ENCODE peak calls at places on chromosomes 4 and X, in ten cellular contexts. K is activated naive CD4-positive, alpha-beta T cell treated with anti-CD3 and anti-CD28 coated beads, Interleukin-2, amount 10 ng/mL, durations not matched to agents 7 days and 5 days; H is progenitor cell of endocrine pancreas; O is neuronal stem cell; Y is lower leg skin; B is cardiac fibroblast; X is amniotic stem cell; W is osteoblast; L is NCI-H2171 treated with DMSO at 0.1 percent for 48 hours; D is NCI-H1417. F is an unnamed sample.

GRCh38 chr4:148284526-148285193 is 157.6 kb downstream of the NR3C2 start:
- DNase-seq in K (no peak), H (no peak), O (no peak), Y (no peak), B (no peak), X (no peak), W (no peak), L (no peak), D (peak), F (no peak)

GRCh38 chr4:11669156-11669555 is 240.5 kb upstream of the HS3ST1 start:
- DNase-seq in K (no peak), H (no peak), O (no peak), Y (no peak), B (no peak), X (no peak), W (no peak), L (no peak), D (no peak), F (no peak)

GRCh38 chrX:9055354-9055753 is 21.4 kb upstream of the FAM9B start:
- DNase-seq in K (no peak), H (no peak), O (no peak), Y (no peak), B (no peak), X (no peak), W (no peak), L (no peak), D (no peak), F (no peak)

GRCh38 chr4:95165926-95166524 is 382.7 kb downstream of the UNC5C start:
- DNase-seq in K (peak), H (no peak), O (peak), Y (no peak), B (peak), X (peak), W (no peak), L (peak), D (peak), F (peak)

GRCh38 chrX:40539214-40540142 is 41.3 kb upstream of the ATP6AP2 start:
- DNase-seq in K (peak), H (no peak), O (no peak), Y (no peak), B (peak), X (no peak), W (peak), L (no peak), D (peak), F (peak)

GRCh38 chrX:19852014-19853005 is 35.1 kb downstream of the SH3KBP1 start:
- DNase-seq in K (no peak), H (no peak), O (no peak), Y (peak), B (peak), X (no peak), W (no peak), L (no peak), D (no peak), F (peak)

GRCh38 chr4:16259531-16260246 is 33.4 kb upstream of the TAPT1 start:
- DNase-seq in K (no peak), H (no peak), O (no peak), Y (no peak), B (peak), X (no peak), W (no peak), L (no peak), D (no peak), F (no peak)

GRCh38 chr4:54746228-54746627 is 88.5 kb downstream of the KIT start:
- DNase-seq in K (no peak), H (no peak), O (no peak), Y (no peak), B (no peak), X (no peak), W (no peak), L (no peak), D (no peak), F (no peak)

GRCh38 chr4:113290666-113291065 is 241.2 kb downstream of the ANK2 start:
- DNase-seq in K (no peak), H (no peak), O (no peak), Y (no peak), B (no peak), X (no peak), W (no peak), L (no peak), D (no peak), F (no peak)

GRCh38 chr4:21544410-21544809 is 404.2 kb downstream of the KCNIP4 start:
- DNase-seq in K (no peak), H (no peak), O (no peak), Y (no peak), B (peak), X (no peak), W (no peak), L (no peak), D (no peak), F (no peak)

GRCh38 chrX:57669961-57670360 is 10.1 kb downstream of the NLRP2B start:
- DNase-seq in K (no peak), H (no peak), O (no peak), Y (no peak), B (no peak), X (no peak), W (no peak), L (no peak), D (no peak), F (no peak)

GRCh38 chr4:41932988-41933387 is 2.2 kb upstream of the TMEM33 start:
- DNase-seq in K (no peak), H (no peak), O (no peak), Y (no peak), B (no peak), X (no peak), W (no peak), L (no peak), D (no peak), F (no peak)

GRCh38 chrX:139949703-139950102 is 15.6 kb downstream of the CXorf66 start:
- DNase-seq in K (no peak), H (no peak), O (no peak), Y (no peak), B (peak), X (no peak), W (no peak), L (no peak), D (no peak), F (no peak)

GRCh38 chr4:76979236-76979635 is 29.7 kb downstream of the SEPTIN11 start:
- DNase-seq in K (no peak), H (no peak), O (no peak), Y (no peak), B (no peak), X (no peak), W (no peak), L (no peak), D (no peak), F (no peak)

GRCh38 chrX:45758738-45759397 is 558.2 kb upstream of the DIPK2B start:
- DNase-seq in K (peak), H (no peak), O (no peak), Y (no peak), B (no peak), X (no peak), W (no peak), L (no peak), D (no peak), F (no peak)

GRCh38 chr4:153248641-153249198 is 44.5 kb downstream of the TRIM2 start:
- DNase-seq in K (no peak), H (no peak), O (no peak), Y (peak), B (no peak), X (no peak), W (no peak), L (peak), D (no peak), F (no peak)

GRCh38 chr4:19400820-19401219 is 850.9 kb upstream of the SLIT2 start:
- DNase-seq in K (no peak), H (no peak), O (no peak), Y (no peak), B (no peak), X (no peak), W (no peak), L (no peak), D (no peak), F (no peak)

GRCh38 chr4:3276961-3277360 is 15.9 kb upstream of the RGS12 start:
- DNase-seq in K (no peak), H (no peak), O (no peak), Y (peak), B (peak), X (no peak), W (peak), L (no peak), D (no peak), F (peak)

GRCh38 chr4:186536285-186536684 is 19.1 kb downstream of the MTNR1A start:
- DNase-seq in K (no peak), H (no peak), O (no peak), Y (no peak), B (no peak), X (no peak), W (no peak), L (no peak), D (no peak), F (no peak)

GRCh38 chr4:185307136-185307950 is 88.4 kb downstream of the LRP2BP start:
- DNase-seq in K (no peak), H (no peak), O (no peak), Y (no peak), B (no peak), X (no peak), W (no peak), L (no peak), D (peak), F (no peak)

GRCh38 chr4:121156822-121157769 is 7.0 kb downstream of the TNIP3 start:
- DNase-seq in K (peak), H (peak), O (peak), Y (peak), B (peak), X (no peak), W (peak), L (no peak), D (no peak), F (no peak)

GRCh38 chr4:148574941-148575340 is 132.7 kb upstream of the NR3C2 start:
- DNase-seq in K (no peak), H (no peak), O (no peak), Y (no peak), B (no peak), X (no peak), W (no peak), L (no peak), D (no peak), F (no peak)

GRCh38 chr4:24965627-24966026 is 52.8 kb upstream of the CCDC149 start:
- DNase-seq in K (no peak), H (no peak), O (peak), Y (no peak), B (no peak), X (no peak), W (no peak), L (no peak), D (peak), F (no peak)

GRCh38 chr4:165248102-165248501 is 40.7 kb downstream of the KLHL2 start:
- DNase-seq in K (no peak), H (no peak), O (no peak), Y (no peak), B (no peak), X (no peak), W (no peak), L (no peak), D (no peak), F (no peak)

GRCh38 chr4:15150636-15151432 is 148.6 kb downstream of the CPEB2 start:
- DNase-seq in K (no peak), H (no peak), O (no peak), Y (no peak), B (no peak), X (no peak), W (no peak), L (no peak), D (no peak), F (no peak)

GRCh38 chr4:38717604-38718003 is 53.6 kb downstream of the KLF3 start:
- DNase-seq in K (no peak), H (no peak), O (no peak), Y (no peak), B (peak), X (no peak), W (no peak), L (no peak), D (no peak), F (no peak)

GRCh38 chr4:80255374-80256095 is 10.9 kb upstream of the FGF5 start:
- DNase-seq in K (no peak), H (no peak), O (no peak), Y (no peak), B (no peak), X (no peak), W (no peak), L (no peak), D (peak), F (no peak)